ENCODE peak calls at places on chromosomes 7 and 10, in four cellular contexts. P is mesendoderm, Y is upper lobe of right lung, Q is mucosa of descending colon. F is an unnamed sample.
A peak's percentile ranks its signal among the peaks of the same experiment; 100 is the strongest.

GRCh38 chr7:158111906-158112570 is 475.6 kb downstream of the PTPRN2 start:
- DNase-seq in Q (no peak), P (no peak), Y (no peak), F (no peak)

GRCh38 chr10:10821926-10822325 is 195.7 kb upstream of the CELF2 start:
- DNase-seq in Q (no peak), P (no peak), Y (no peak), F (no peak)

GRCh38 chr10:124225468-124226270 is 132.3 kb upstream of the CHST15 start:
- DNase-seq in Q (no peak), P (no peak), Y (no peak), F (no peak)

GRCh38 chr7:95781967-95782586 is 9.7 kb downstream of the DYNC1I1 start:
- DNase-seq in P (no peak), Q (no peak), Y (no peak), F (no peak)

GRCh38 chr10:89249066-89249465 is 2.5 kb downstream of the LIPA start:
- DNase-seq in Y (no peak), P (no peak), Q (no peak), F (no peak)

GRCh38 chr10:22315455-22316285 is 518 bp upstream of the COMMD3 start:
- DNase-seq in P (peak; percentile 74), Y (no peak), Q (no peak), F (no peak)

GRCh38 chr10:84076540-84077195 is 62.6 kb upstream of the GHITM start:
- DNase-seq in Q (no peak), Y (no peak), P (peak; percentile 87), F (no peak)

GRCh38 chr10:132994371-132994796 is 52.0 kb upstream of the CFAP46 start:
- DNase-seq in Q (no peak), P (peak; percentile 18), Y (no peak), F (peak; percentile 45)

GRCh38 chr10:117112220-117112619 is 25.9 kb downstream of the VAX1 start:
- DNase-seq in Q (no peak), P (peak; percentile 10), Y (no peak), F (no peak)

GRCh38 chr10:36783400-36783799 is 342.0 kb upstream of the ANKRD30A start:
- DNase-seq in Q (no peak), P (no peak), Y (no peak), F (no peak)

GRCh38 chr10:43120948-43121290 is 17.3 kb upstream of the CSGALNACT2 start:
- DNase-seq in Q (peak; percentile 23), P (no peak), Y (peak; percentile 67), F (peak; percentile 80)

GRCh38 chr10:114166053-114166452 is 8.0 kb downstream of the CCDC186 start:
- DNase-seq in Q (no peak), Y (no peak), P (peak; percentile 75), F (no peak)

GRCh38 chr7:2715341-2716231 is 27.6 kb downstream of the AMZ1 start:
- DNase-seq in Q (no peak), Y (no peak), P (no peak), F (no peak)

GRCh38 chr7:36762394-36762793 is 38.1 kb upstream of the AOAH start:
- DNase-seq in Y (no peak), P (no peak), Q (no peak), F (no peak)

GRCh38 chr7:122217125-122217524 is 73.1 kb upstream of the AASS start:
- DNase-seq in Y (no peak), Q (no peak), P (no peak), F (no peak)

GRCh38 chr10:42609872-42610271 is 28.5 kb downstream of the ZNF33B start:
- DNase-seq in Y (no peak), Q (no peak), P (no peak), F (no peak)

GRCh38 chr7:43039346-43039745 is 73.1 kb upstream of the HECW1 start:
- DNase-seq in P (peak; percentile 94), Q (no peak), Y (no peak), F (no peak)

GRCh38 chr7:155398944-155399343 is 59.0 kb upstream of the EN2 start:
- DNase-seq in Y (no peak), P (no peak), Q (no peak), F (no peak)

GRCh38 chr7:123548406-123548805 is 9.2 kb downstream of the NDUFA5 start:
- DNase-seq in P (no peak), Y (no peak), Q (no peak), F (no peak)

GRCh38 chr7:123601530-123601929 is at the start of gene ASB15:
- DNase-seq in Q (no peak), Y (no peak), P (no peak), F (no peak)

GRCh38 chr10:78863601-78864239 is 205.0 kb upstream of the ZMIZ1 start:
- DNase-seq in Q (no peak), P (no peak), Y (no peak), F (no peak)

GRCh38 chr7:90709501-90710465 is 113.7 kb downstream of the CDK14 start:
- DNase-seq in Q (no peak), Y (no peak), P (peak; percentile 51), F (no peak)

GRCh38 chr7:98949336-98950044 is 71.2 kb downstream of the TRRAP start:
- DNase-seq in Y (no peak), Q (no peak), P (no peak), F (no peak)

GRCh38 chr7:28533731-28534531 is 121.6 kb downstream of the CREB5 start:
- DNase-seq in Y (no peak), Q (no peak), P (no peak), F (no peak)

GRCh38 chr7:106823631-106824030 is 41.5 kb upstream of the PIK3CG start:
- DNase-seq in Q (no peak), Y (no peak), P (no peak), F (no peak)

GRCh38 chr10:36903040-36903439 is 222.4 kb upstream of the ANKRD30A start:
- DNase-seq in Y (no peak), Q (no peak), P (no peak), F (no peak)

DNA sequence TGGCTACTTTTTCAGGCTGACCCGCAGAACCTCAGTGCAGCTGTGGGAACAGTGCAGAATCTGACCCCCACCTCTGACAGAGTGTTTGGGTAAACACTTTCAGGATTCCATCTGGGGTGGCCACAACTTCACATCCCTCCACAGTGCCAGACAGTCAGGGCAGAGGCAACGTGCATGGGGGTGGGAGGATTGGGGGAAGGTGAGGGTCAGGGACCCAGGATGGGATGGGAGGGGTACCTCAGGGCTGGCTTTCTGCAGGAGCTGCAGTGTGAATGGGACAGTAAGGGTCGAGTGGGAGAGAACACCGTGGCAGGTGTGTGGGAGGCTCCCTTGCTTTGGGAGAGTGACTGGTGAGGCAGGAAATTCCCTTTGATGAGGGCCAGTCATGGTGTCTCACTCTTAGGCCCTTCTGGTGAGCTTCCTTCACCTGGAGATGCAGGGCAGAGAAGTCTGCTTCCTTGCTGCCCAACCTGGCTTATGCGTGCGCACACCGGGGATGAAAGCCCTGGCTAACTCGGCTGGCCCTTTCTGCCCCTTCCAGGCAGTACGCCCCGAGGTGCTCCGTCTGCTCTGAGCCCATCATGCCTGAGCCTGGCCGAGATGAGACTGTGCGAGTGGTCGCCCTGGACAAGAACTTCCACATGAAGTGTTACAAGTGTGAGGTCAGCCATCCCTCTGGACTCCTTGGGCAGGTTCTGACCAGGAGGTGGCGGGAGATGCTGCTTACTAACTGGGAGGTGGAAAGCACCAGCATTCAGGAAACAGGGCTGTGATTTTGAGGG is 8.4 kb downstream of the ZYX start:
- DNase-seq in Y (no peak), Q (no peak), P (no peak), F (peak; percentile 70)
- H3K4me1 ChIP-seq in Y (peaks cover 58% of the 10 kb centered on the region), Q (peaks cover 9% of the 10 kb centered on the region), P (peaks cover 2% of the 10 kb centered on the region), F (peaks cover 4% of the 10 kb centered on the region)

GRCh38 chr10:99917963-99918825 is 91.6 kb downstream of the DNMBP start:
- DNase-seq in P (peak; percentile 96), Q (no peak), Y (peak; percentile 66), F (peak; percentile 79)
- H3K4me3 ChIP-seq in P (no peak overlapping the region), Q (no peak overlapping the region), Y (peak overlapping the region; percentile 38), F (peak overlapping the region; percentile 10)

GRCh38 chr7:101921061-101921460 is 103.6 kb downstream of the CUX1 start:
- DNase-seq in Q (no peak), Y (no peak), P (no peak), F (peak; percentile 47)
- H3K4me1 ChIP-seq in Q (no peaks in the 10 kb centered on the region), Y (no peaks in the 10 kb centered on the region), P (peaks cover 2% of the 10 kb centered on the region), F (no peaks in the 10 kb centered on the region)

GRCh38 chr10:15225511-15225910 is 57.0 kb upstream of the NMT2 start:
- DNase-seq in Q (no peak), Y (no peak), P (no peak), F (no peak)
- H3K4me3 ChIP-seq in Q (no peak overlapping the region), Y (no peak overlapping the region), P (no peak overlapping the region), F (no peak overlapping the region)

DNA sequence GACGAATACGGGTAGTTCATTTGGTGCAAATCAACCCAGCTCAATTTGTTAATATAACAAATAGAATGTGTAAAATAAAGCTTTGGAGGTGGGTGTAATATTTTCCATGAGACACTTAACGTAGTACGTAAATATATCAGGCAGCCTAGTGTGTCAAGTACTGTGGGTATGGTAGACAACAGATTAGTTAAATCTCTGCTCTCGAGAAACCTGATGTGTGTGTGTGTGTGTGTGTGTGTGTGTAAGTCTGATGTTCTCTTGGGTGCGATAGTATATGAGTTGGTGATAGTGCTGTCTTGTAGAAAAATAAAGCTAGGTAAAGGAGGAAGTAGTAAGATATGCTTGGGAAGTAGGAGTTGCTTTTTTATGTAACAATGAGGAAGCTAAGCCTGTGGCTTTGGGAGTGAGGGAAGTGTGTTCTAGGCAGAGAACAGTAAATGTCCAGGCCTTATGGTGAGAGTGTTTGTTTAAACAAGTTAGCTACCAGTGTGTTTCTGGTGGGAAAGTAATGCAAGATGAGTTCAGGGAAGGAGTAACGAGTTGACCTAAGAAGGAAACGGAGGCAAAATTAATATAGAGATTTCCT is 26.1 kb downstream of the WAC start:
- DNase-seq in Y (no peak), Q (no peak), P (no peak), F (no peak)
- H3K4me1 ChIP-seq in Y (peaks cover 47% of the 10 kb centered on the region), Q (peaks cover 40% of the 10 kb centered on the region), P (peaks cover 22% of the 10 kb centered on the region), F (peaks cover 13% of the 10 kb centered on the region)

GRCh38 chr7:44749992-44750391 is 1.3 kb downstream of the ZMIZ2 start:
- DNase-seq in Q (no peak), Y (no peak), P (no peak), F (no peak)
- H3K4me3 ChIP-seq in Q (no peak overlapping the region), Y (peak overlapping the region; percentile 78), P (no peak overlapping the region), F (no peak overlapping the region)

DNA sequence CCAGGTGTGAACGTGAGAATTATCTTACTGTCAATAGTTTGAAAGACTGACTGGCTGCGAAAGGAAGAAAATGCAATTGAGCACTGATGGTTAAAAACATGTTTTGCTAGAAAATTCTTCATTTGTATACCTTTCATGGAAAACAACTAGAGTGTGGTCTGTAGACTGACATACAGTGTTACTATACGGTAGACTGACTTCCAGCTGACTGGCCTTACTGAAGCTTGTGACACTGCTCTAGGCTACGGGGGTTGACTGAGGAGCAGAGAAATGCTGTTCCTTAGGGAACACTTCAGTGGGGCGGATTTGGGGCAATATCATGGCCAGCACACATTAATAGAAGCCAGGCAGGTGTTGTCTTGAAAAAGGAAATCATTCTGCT is 25.9 kb upstream of the DDC start:
- DNase-seq in P (no peak), Q (no peak), Y (no peak), F (no peak)
- H3K4me1 ChIP-seq in P (no peaks in the 10 kb centered on the region), Q (no peaks in the 10 kb centered on the region), Y (no peaks in the 10 kb centered on the region), F (no peaks in the 10 kb centered on the region)

GRCh38 chr7:113794573-113794972 is 124.2 kb downstream of the PPP1R3A start:
- DNase-seq in Q (no peak), Y (no peak), P (no peak), F (no peak)
- H3K4me3 ChIP-seq in Q (no peak overlapping the region), Y (no peak overlapping the region), P (no peak overlapping the region), F (no peak overlapping the region)